ENCODE peak calls at places on chromosome 4, in six cellular contexts. U is mammary epithelial cell, I is BE2C, P is hepatocyte, G is uterus, F is A549. X is an unnamed sample. For H3K9me3, the result is how much of the 10 kb centered on the place peaks cover.

GRCh38 chr4:45120163-45120562 is 393.8 kb upstream of the GNPDA2 start:
- DNase-seq in U (peak), G (no peak), F (no peak), P (peak), I (no peak), X (no peak)

GRCh38 chr4:77959566-77960338 is 97.1 kb downstream of the MRPL1 start:
- DNase-seq in I (peak), P (peak), U (peak), G (no peak), F (peak), X (no peak)

GRCh38 chr4:149344436-149344835 is 471.2 kb downstream of the IQCM start:
- DNase-seq in F (no peak), G (no peak), U (peak), I (no peak), P (no peak), X (no peak)

GRCh38 chr4:53598901-53599300 is 7.6 kb upstream of the LNX1 start:
- DNase-seq in U (no peak), G (no peak), F (no peak), P (no peak), I (no peak), X (peak)

GRCh38 chr4:67885727-67886126 is 1.9 kb upstream of the TMPRSS11D start:
- DNase-seq in F (peak), U (peak), P (peak), G (no peak), I (no peak), X (peak)

GRCh38 chr4:17875402-17876070 is 64.8 kb downstream of the NCAPG start:
- DNase-seq in U (no peak), G (no peak), P (no peak), F (no peak), I (no peak), X (no peak)

GRCh38 chr4:74451214-74451661 is 6.3 kb downstream of the AREG start:
- DNase-seq in G (no peak), P (no peak), I (no peak), F (peak), U (peak), X (no peak)

GRCh38 chr4:158015241-158015640 is 157.6 kb downstream of the GASK1B start:
- DNase-seq in I (no peak), F (no peak), P (no peak), U (peak), G (no peak), X (no peak)

GRCh38 chr4:122889726-122890125 is 32.7 kb downstream of the NUDT6 start:
- DNase-seq in P (no peak), I (no peak), U (peak), F (peak), G (no peak), X (peak)

GRCh38 chr4:4606321-4606720 is 64.5 kb upstream of the STX18 start:
- DNase-seq in G (no peak), F (peak), I (no peak), P (no peak), U (no peak), X (no peak)

GRCh38 chr4:6644792-6645530 is 4.5 kb downstream of the MRFAP1 start:
- DNase-seq in F (no peak), I (no peak), P (no peak), U (no peak), G (no peak), X (no peak)
- H3K4me3 ChIP-seq in F (no peak), I (no peak), P (no peak), U (no peak), G (no peak), X (no peak)

GRCh38 chr4:14364953-14365533 is 637.2 kb upstream of the CPEB2 start:
- DNase-seq in G (no peak), P (no peak), F (no peak), I (no peak), U (no peak), X (no peak)
- H3K9me3 ChIP-seq in G (under half), P (under half), F (under half), I (under half), U (under half), X (under half)

GRCh38 chr4:155319506-155319905 is 57.3 kb downstream of the MAP9 start:
- DNase-seq in I (no peak), F (no peak), P (no peak), U (no peak), G (no peak), X (no peak)
- H3K4me3 ChIP-seq in I (no peak), F (no peak), P (no peak), U (no peak), G (no peak), X (no peak)

DNA sequence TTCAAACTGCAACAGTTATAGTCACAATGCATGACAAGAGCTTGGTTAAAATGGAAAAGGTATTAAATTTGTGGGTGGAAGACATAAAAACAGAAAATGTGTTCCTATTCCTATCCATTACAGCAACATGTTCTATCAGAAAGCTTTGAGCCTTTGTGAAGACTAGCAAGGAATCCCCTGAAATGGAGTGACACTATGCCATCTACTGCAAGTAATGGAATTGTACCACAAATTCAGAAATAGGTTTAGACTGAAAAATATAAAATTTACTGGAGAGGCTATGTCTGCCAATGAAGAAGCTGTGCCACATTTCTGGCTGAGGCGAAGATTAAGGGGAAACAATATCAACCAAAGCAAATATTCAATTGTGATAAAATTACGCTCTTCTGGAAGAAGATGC is 247.9 kb downstream of the ADAM29 start:
- DNase-seq in F (peak), G (no peak), P (no peak), I (no peak), U (no peak), X (no peak)
- H3K9me3 ChIP-seq in F (under half), G (under half), P (under half), I (under half), U (under half), X (under half)

GRCh38 chr4:373062-373839 is 35.6 kb downstream of the ZNF141 start:
- DNase-seq in I (no peak), P (no peak), G (no peak), F (no peak), U (no peak), X (no peak)

GRCh38 chr4:374298-375160 is 36.9 kb downstream of the ZNF141 start:
- DNase-seq in I (no peak), U (no peak), P (no peak), G (no peak), F (no peak), X (no peak)
- H3K4me3 ChIP-seq in I (no peak), U (no peak), P (peak), G (no peak), F (no peak), X (no peak)